ENCODE peak calls at places on chromosomes 12 and 14, in five cellular contexts. K is gastrocnemius medialis; S is Jurkat, Clone E6-1; N is endothelial cell of umbilical vein; I is NCI-H1105 treated with DMSO at 0.1 percent for 48 hours. R is an unnamed sample.

GRCh38 chr14:85191986-85192385 is 338.0 kb upstream of the FLRT2 start:
- DNase-seq in S (no peak), N (no peak), K (no peak), I (no peak), R (no peak)

GRCh38 chr14:68643673-68644072 is 149.2 kb downstream of the ZFP36L1 start:
- DNase-seq in S (no peak), N (no peak), K (no peak), I (no peak), R (no peak)

GRCh38 chr12:123847876-123848275 is 85.8 kb downstream of the DNAH10 start:
- DNase-seq in I (no peak), K (no peak), N (no peak), S (no peak), R (no peak)

GRCh38 chr12:103884316-103884715 is 43.3 kb upstream of the NT5DC3 start:
- DNase-seq in N (peak), I (peak), S (peak), K (no peak), R (peak)

GRCh38 chr12:102526701-102527100 is 46.3 kb upstream of the IGF1 start:
- DNase-seq in I (no peak), N (no peak), S (no peak), K (no peak), R (no peak)

GRCh38 chr12:26646571-26646970 is 186.4 kb downstream of the ITPR2 start:
- DNase-seq in K (no peak), S (no peak), N (no peak), I (no peak), R (no peak)

GRCh38 chr14:53663709-53664108 is 292.9 kb downstream of the BMP4 start:
- DNase-seq in I (no peak), N (peak), S (no peak), K (peak), R (no peak)

GRCh38 chr12:47590771-47591368 is 115.0 kb downstream of the RPAP3 start:
- DNase-seq in I (no peak), K (no peak), N (no peak), S (no peak), R (no peak)

GRCh38 chr12:56476972-56477432 is 8.6 kb downstream of the SPRYD4 start:
- DNase-seq in I (no peak), K (no peak), S (no peak), N (no peak), R (no peak)

GRCh38 chr12:111197545-111197944 is 171.3 kb downstream of the PHETA1 start:
- DNase-seq in S (no peak), I (no peak), K (no peak), N (no peak), R (no peak)

GRCh38 chr12:70080577-70080976 is 162.7 kb upstream of the CNOT2 start:
- DNase-seq in I (no peak), K (no peak), S (no peak), N (no peak), R (no peak)

GRCh38 chr12:14635776-14636175 is 60.6 kb downstream of the GUCY2C start:
- DNase-seq in I (no peak), S (no peak), K (no peak), N (no peak), R (no peak)

GRCh38 chr12:102034346-102034745 is 27.4 kb downstream of the WASHC3 start:
- DNase-seq in S (no peak), K (no peak), I (no peak), N (no peak), R (no peak)

GRCh38 chr14:76250345-76250744 is 98.6 kb downstream of the GPATCH2L start:
- DNase-seq in S (no peak), I (no peak), N (no peak), K (no peak), R (no peak)

GRCh38 chr12:54404061-54405004 is 14.7 kb downstream of the ITGA5 start:
- DNase-seq in K (no peak), N (peak), I (peak), S (peak), R (no peak)

GRCh38 chr12:132766380-132767085 is 4.9 kb upstream of the ANKLE2 start:
- DNase-seq in K (peak), N (peak), S (no peak), I (peak), R (no peak)

GRCh38 chr12:62886796-62887195 is 48.2 kb downstream of the PPM1H start:
- DNase-seq in I (no peak), K (no peak), S (no peak), N (no peak), R (no peak)

GRCh38 chr14:101464984-101465794 is 96.1 kb upstream of the DIO3 start:
- DNase-seq in N (no peak), I (no peak), K (no peak), S (no peak), R (no peak)

GRCh38 chr14:76826122-76826521 is at the start of gene LRRC74A:
- DNase-seq in S (no peak), I (no peak), K (no peak), N (no peak), R (no peak)

GRCh38 chr14:78491015-78491414 is 320.8 kb downstream of the NRXN3 start:
- DNase-seq in K (no peak), S (no peak), I (no peak), N (no peak), R (no peak)

GRCh38 chr12:109462868-109463692 is 14.0 kb downstream of the KCTD10 start:
- DNase-seq in I (no peak), K (peak), S (peak), N (peak), R (peak)

GRCh38 chr12:132560831-132561783 is 49.3 kb downstream of the LRCOL1 start:
- DNase-seq in N (peak), K (no peak), S (peak), I (peak), R (peak)